ENCODE peak calls at places on chromosomes 6 and 20, in seven cellular contexts. P, F, L, M, W, Q and S are unnamed samples.

GRCh38 chr6:43246301-43247114 is 3.2 kb downstream of the TTBK1 start:
- DNase-seq in M (peak), Q (peak), L (no peak), P (peak), F (no peak), W (no peak), S (no peak)

GRCh38 chr20:25252686-25253421 is 5.0 kb downstream of the PYGB start:
- DNase-seq in F (no peak), Q (no peak), M (no peak), W (no peak), P (no peak), L (no peak), S (no peak)

GRCh38 chr6:107046316-107046715 is 18.3 kb downstream of the MTRES1 start:
- DNase-seq in P (no peak), Q (no peak), L (no peak), F (no peak), W (no peak), M (no peak), S (no peak)

GRCh38 chr20:58627212-58628072 is 23.6 kb upstream of the STX16 start:
- DNase-seq in Q (no peak), M (no peak), W (no peak), L (no peak), P (no peak), F (peak), S (no peak)

GRCh38 chr6:138540468-138540867 is 41.2 kb upstream of the NHSL1 start:
- DNase-seq in L (no peak), F (no peak), W (no peak), Q (no peak), M (no peak), P (no peak), S (no peak)

GRCh38 chr6:125753218-125753936 is 3.9 kb downstream of the HEY2 start:
- DNase-seq in Q (no peak), L (no peak), W (no peak), F (no peak), P (no peak), M (no peak), S (no peak)

GRCh38 chr6:29762051-29762450 is 38.8 kb downstream of the HLA-F start:
- DNase-seq in M (no peak), W (no peak), L (no peak), P (no peak), Q (no peak), F (no peak), S (no peak)

GRCh38 chr20:14337400-14338171 is at the start of gene FLRT3:
- DNase-seq in Q (peak), L (no peak), F (no peak), P (peak), W (peak), M (peak), S (peak)

GRCh38 chr20:62637521-62638054 is 4.7 kb upstream of the SLCO4A1 start:
- DNase-seq in M (no peak), Q (no peak), F (no peak), L (no peak), W (no peak), P (no peak), S (no peak)

GRCh38 chr6:110537208-110538123 is 61.1 kb upstream of the SLC22A16 start:
- DNase-seq in Q (no peak), L (no peak), W (peak), P (peak), M (no peak), F (no peak), S (peak)

GRCh38 chr6:683742-684440 is 9.0 kb downstream of the EXOC2 start:
- DNase-seq in L (no peak), Q (no peak), F (no peak), W (no peak), P (no peak), M (no peak), S (no peak)

GRCh38 chr6:106630366-106630765 is 988 bp downstream of the QRSL1 start:
- DNase-seq in P (no peak), Q (no peak), W (no peak), M (no peak), L (no peak), F (no peak), S (no peak)

GRCh38 chr20:33217052-33217451 is at the start of gene BPIFA3:
- DNase-seq in M (no peak), L (no peak), Q (no peak), F (no peak), W (no peak), P (no peak), S (no peak)

GRCh38 chr6:10541591-10541990 is 20.4 kb downstream of the GCNT2 start:
- DNase-seq in M (no peak), F (no peak), L (no peak), W (no peak), P (no peak), Q (no peak), S (no peak)

GRCh38 chr6:97133071-97133470 is 149.9 kb downstream of the MMS22L start:
- DNase-seq in F (no peak), L (no peak), P (no peak), W (no peak), Q (no peak), M (peak), S (no peak)

GRCh38 chr20:58073945-58074920 is 154.2 kb downstream of the ANKRD60 start:
- DNase-seq in L (no peak), P (no peak), W (no peak), F (no peak), Q (no peak), M (no peak), S (no peak)